ENCODE peak calls at places on chromosomes 5 and 9, in six cellular contexts. T is psoas muscle, U is stomach, G is body of pancreas, N is H9, B is Peyer's patch. A is an unnamed sample.
A peak's percentile ranks its signal among the peaks of the same experiment; 100 is the strongest.

GRCh38 chr5:61969761-61970160 is 336.2 kb upstream of the KIF2A start:
- DNase-seq in T (no peak), B (no peak), U (no peak), N (no peak), G (no peak), A (no peak)

GRCh38 chr5:43073597-43074546 is 33.8 kb upstream of the ANXA2R start:
- DNase-seq in U (peak; percentile 35), N (peak; percentile 53), G (no peak), B (no peak), T (no peak), A (peak; percentile 77)

GRCh38 chr5:1386274-1386717 is 41.4 kb upstream of the CLPTM1L start:
- DNase-seq in B (peak; percentile 69), N (peak; percentile 69), U (peak; percentile 85), G (peak; percentile 80), T (peak; percentile 35), A (peak; percentile 78)

GRCh38 chr5:86447362-86447761 is 170.4 kb upstream of the COX7C start:
- DNase-seq in T (no peak), U (no peak), B (no peak), G (no peak), N (no peak), A (no peak)

GRCh38 chr5:130066644-130067043 is 162.4 kb downstream of the CHSY3 start:
- DNase-seq in B (no peak), G (peak; percentile 6), N (no peak), U (no peak), T (peak; percentile 23), A (no peak)

GRCh38 chr5:7592910-7593309 is 197.0 kb downstream of the ADCY2 start:
- DNase-seq in T (no peak), B (no peak), N (no peak), U (no peak), G (peak; percentile 22), A (peak; percentile 68)

GRCh38 chr5:147685991-147686390 is 96.5 kb downstream of the JAKMIP2 start:
- DNase-seq in G (no peak), N (no peak), B (no peak), U (no peak), T (no peak), A (no peak)

GRCh38 chr9:8863886-8864881 is 1064.6 kb upstream of the DMAC1 start:
- DNase-seq in U (no peak), N (no peak), T (no peak), B (no peak), G (no peak), A (no peak)

GRCh38 chr5:83726912-83727311 is 6.3 kb upstream of the HAPLN1 start:
- DNase-seq in B (no peak), U (no peak), G (no peak), T (no peak), N (no peak), A (no peak)

GRCh38 chr9:30932226-30932625 is 1452.2 kb upstream of the ACO1 start:
- DNase-seq in T (no peak), U (no peak), B (no peak), G (no peak), N (no peak), A (no peak)

GRCh38 chr9:104287255-104287872 is 193.3 kb downstream of the SMC2 start:
- DNase-seq in T (no peak), B (no peak), U (no peak), G (no peak), N (no peak), A (no peak)

GRCh38 chr9:10534863-10535262 is 77.9 kb downstream of the PTPRD start:
- DNase-seq in T (no peak), B (no peak), N (no peak), G (no peak), U (no peak), A (no peak)

GRCh38 chr5:140926903-140927573 is 939 bp downstream of the PCDHAC1 start:
- DNase-seq in T (peak; percentile 19), B (no peak), N (peak; percentile 61), U (no peak), G (peak; percentile 54), A (peak; percentile 84)

GRCh38 chr9:7983361-7983974 is 183.9 kb upstream of the DMAC1 start:
- DNase-seq in B (no peak), T (no peak), U (no peak), G (no peak), N (no peak), A (no peak)

GRCh38 chr5:39599721-39600431 is 175.1 kb upstream of the DAB2 start:
- DNase-seq in B (no peak), T (no peak), U (no peak), N (no peak), G (no peak), A (no peak)

GRCh38 chr5:57368010-57368409 is 114.6 kb downstream of the ACTBL2 start:
- DNase-seq in U (no peak), B (no peak), T (no peak), G (no peak), N (no peak), A (no peak)

GRCh38 chr9:111037744-111038335 is 430 bp downstream of the LPAR1 start:
- DNase-seq in N (peak; percentile 62), B (no peak), U (peak; percentile 40), T (peak; percentile 42), G (peak; percentile 64), A (peak; percentile 85)

GRCh38 chr5:93831449-93831848 is 90.0 kb upstream of the POU5F2 start:
- DNase-seq in B (no peak), N (no peak), G (no peak), T (no peak), U (no peak), A (no peak)

GRCh38 chr9:126773004-126773607 is 31.7 kb upstream of the ZBTB43 start:
- DNase-seq in U (no peak), T (no peak), G (no peak), B (no peak), N (peak; percentile 76), A (peak; percentile 85)

GRCh38 chr9:5622019-5622418 is 6.9 kb upstream of the RIC1 start:
- DNase-seq in B (no peak), U (no peak), N (no peak), T (no peak), G (no peak), A (no peak)

GRCh38 chr5:64330728-64331231 is 165.1 kb downstream of the RNF180 start:
- DNase-seq in G (no peak), N (peak; percentile 24), T (peak; percentile 25), U (no peak), B (no peak), A (no peak)

GRCh38 chr5:179766021-179766725 is 27.6 kb upstream of the LTC4S start:
- DNase-seq in B (no peak), T (no peak), U (no peak), N (no peak), G (no peak), A (no peak)

GRCh38 chr5:149265559-149265958 is 6.1 kb upstream of the AFAP1L1 start:
- DNase-seq in B (no peak), T (no peak), N (no peak), G (no peak), U (no peak), A (no peak)

GRCh38 chr5:148163345-148163744 is 5.0 kb upstream of the SPINK14 start:
- DNase-seq in G (no peak), B (no peak), U (no peak), N (no peak), T (no peak), A (no peak)

GRCh38 chr9:99563364-99563763 is 258.3 kb upstream of the NR4A3 start:
- DNase-seq in U (no peak), G (no peak), B (no peak), T (no peak), N (no peak), A (no peak)

GRCh38 chr9:99569840-99570239 is 251.8 kb upstream of the NR4A3 start:
- DNase-seq in G (no peak), N (no peak), T (no peak), U (no peak), B (no peak), A (no peak)

GRCh38 chr9:99562263-99562565 is 259.5 kb upstream of the NR4A3 start:
- DNase-seq in B (no peak), T (no peak), G (no peak), N (no peak), U (no peak), A (no peak)

GRCh38 chr9:99561435-99562262 is 260.0 kb upstream of the NR4A3 start:
- DNase-seq in G (no peak), B (no peak), U (no peak), N (no peak), T (no peak), A (no peak)

DNA sequence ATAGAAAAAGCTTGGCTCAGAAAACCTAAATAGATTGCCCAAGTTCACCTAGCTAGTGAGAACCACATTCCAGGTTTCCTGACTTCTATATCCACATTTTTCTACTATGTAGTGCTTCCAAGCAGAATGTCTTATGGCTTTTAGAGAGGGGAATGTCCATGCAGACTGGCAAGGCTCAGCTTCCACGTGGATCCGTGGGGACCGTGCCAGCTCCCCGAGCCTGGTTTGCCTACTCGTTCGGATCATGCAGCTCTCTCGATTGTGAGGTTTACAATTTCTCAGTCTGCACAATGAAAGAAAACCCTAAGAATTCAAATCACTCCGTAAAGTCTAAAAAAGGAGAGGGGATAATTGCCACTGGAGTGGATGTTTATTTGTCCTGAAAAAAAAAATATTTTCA is 256.5 kb upstream of the NR4A3 start:
- DNase-seq in T (no peak), B (no peak), N (no peak), G (no peak), U (no peak), A (no peak)
- H3K4me1 ChIP-seq in T (no peaks in the 10 kb centered on the region), B (no peaks in the 10 kb centered on the region), N (no peaks in the 10 kb centered on the region), G (no peaks in the 10 kb centered on the region), U (no peaks in the 10 kb centered on the region), A (peaks cover 2% of the 10 kb centered on the region)

DNA sequence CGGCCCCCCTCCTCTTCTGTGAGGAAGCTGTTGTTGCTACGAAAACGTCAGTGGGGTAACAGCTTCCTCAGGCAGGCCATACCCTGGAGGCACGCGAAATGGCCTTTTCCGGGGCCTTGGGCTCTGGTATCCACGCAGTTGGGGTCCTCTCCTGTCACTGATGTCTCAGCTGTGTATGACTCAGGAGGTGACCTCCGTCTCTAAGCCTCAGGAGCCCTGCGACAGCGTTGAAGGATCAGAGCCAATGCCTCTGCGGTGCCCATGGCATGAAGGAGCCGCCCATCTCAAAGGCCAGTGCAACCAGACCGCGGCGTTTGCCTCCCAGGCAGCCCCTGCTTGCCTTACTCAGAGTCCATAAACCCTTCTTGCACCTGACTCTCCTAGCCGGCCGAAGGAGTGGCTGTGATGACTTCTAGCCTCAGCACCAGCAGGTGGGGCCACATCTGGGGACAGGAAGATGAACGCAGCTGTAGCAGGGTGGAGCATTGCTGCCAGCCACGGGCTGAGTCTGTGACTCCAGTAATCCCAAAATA is 1.0 kb upstream of the MXD3 start:
- DNase-seq in N (peak; percentile 84), T (no peak), U (no peak), B (no peak), G (no peak), A (peak; percentile 87)
- TF ChIP-seq CTCF in N (peak; percentile 21), T (no peak), U (no peak), B (no peak), G (no peak), A (no peak)

GRCh38 chr9:134984372-134985240 is 66.9 kb upstream of the FCN1 start:
- DNase-seq in G (no peak), T (no peak), U (no peak), N (no peak), B (no peak), A (no peak)
- H3K4me1 ChIP-seq in G (no peaks in the 10 kb centered on the region), T (no peaks in the 10 kb centered on the region), U (no peaks in the 10 kb centered on the region), N (no peaks in the 10 kb centered on the region), B (no peaks in the 10 kb centered on the region), A (no peaks in the 10 kb centered on the region)

DNA sequence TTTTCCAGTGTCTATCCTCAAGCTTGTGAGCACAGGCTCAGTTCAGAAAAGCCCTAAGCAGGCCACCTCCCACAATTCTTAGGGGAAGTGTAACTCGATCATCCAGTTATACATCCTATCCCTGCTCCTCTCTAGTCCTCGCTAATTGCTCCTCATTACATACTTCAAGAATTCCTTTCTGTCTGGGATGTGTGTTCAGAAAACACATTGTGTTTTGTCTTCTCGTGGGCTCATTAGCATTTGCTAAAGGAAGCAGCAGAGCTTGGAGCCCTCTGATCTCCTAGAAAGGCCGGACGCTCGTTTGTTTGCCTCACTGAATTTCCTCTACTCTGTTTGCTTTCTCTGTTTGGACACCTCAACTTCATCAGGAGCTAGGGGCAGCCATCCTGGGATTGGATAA is 268.2 kb upstream of the RFX3 start:
- DNase-seq in U (no peak), G (no peak), T (no peak), N (no peak), B (no peak), A (no peak)
- TF ChIP-seq CTCF in U (no peak), G (no peak), T (no peak), N (no peak), B (no peak), A (no peak)

A was measured in endodermal cell.